ENCODE peak calls at places on chromosomes 6 and 20, in eight cellular contexts. One of them, this sample, is unnamed.

GRCh38 chr6:156961282-156961892 is 184.2 kb downstream of the ARID1B start:
- DNase-seq in lower leg skin: no peak
- DNase-seq in HS-5: no peak
- DNase-seq in A172: no peak
- DNase-seq in pancreas: no peak
- DNase-seq in epithelial cell of proximal tubule: no peak
- DNase-seq in PC-9: no peak
- DNase-seq in upper lobe of right lung: no peak
- DNase-seq in this sample: no peak

GRCh38 chr6:3820563-3820962 is 28.6 kb upstream of the FAM50B start:
- DNase-seq in A172: no peak
- DNase-seq in epithelial cell of proximal tubule: no peak
- DNase-seq in PC-9: no peak
- DNase-seq in HS-5: no peak
- DNase-seq in lower leg skin: peak; percentile 78
- DNase-seq in pancreas: no peak
- DNase-seq in upper lobe of right lung: no peak
- DNase-seq in this sample: no peak

GRCh38 chr20:13037727-13038126 is 29.0 kb downstream of the SPTLC3 start:
- DNase-seq in lower leg skin: no peak
- DNase-seq in upper lobe of right lung: no peak
- DNase-seq in pancreas: no peak
- DNase-seq in HS-5: no peak
- DNase-seq in A172: peak; percentile 20
- DNase-seq in epithelial cell of proximal tubule: no peak
- DNase-seq in PC-9: no peak
- DNase-seq in this sample: no peak

GRCh38 chr20:52972965-52973819 is 1.0 kb downstream of the TSHZ2 start:
- DNase-seq in pancreas: peak; percentile 30
- DNase-seq in lower leg skin: no peak
- DNase-seq in PC-9: no peak
- DNase-seq in HS-5: no peak
- DNase-seq in epithelial cell of proximal tubule: no peak
- DNase-seq in upper lobe of right lung: no peak
- DNase-seq in A172: no peak
- DNase-seq in this sample: no peak

GRCh38 chr6:39063520-39063919 is 14.9 kb downstream of the GLP1R start:
- DNase-seq in epithelial cell of proximal tubule: no peak
- DNase-seq in pancreas: no peak
- DNase-seq in HS-5: no peak
- DNase-seq in A172: no peak
- DNase-seq in upper lobe of right lung: no peak
- DNase-seq in PC-9: no peak
- DNase-seq in lower leg skin: no peak
- DNase-seq in this sample: no peak

GRCh38 chr6:137647762-137648412 is 153.7 kb upstream of the OLIG3 start:
- DNase-seq in pancreas: no peak
- DNase-seq in PC-9: peak; percentile 53
- DNase-seq in upper lobe of right lung: no peak
- DNase-seq in HS-5: no peak
- DNase-seq in epithelial cell of proximal tubule: no peak
- DNase-seq in lower leg skin: no peak
- DNase-seq in A172: no peak
- DNase-seq in this sample: no peak

GRCh38 chr20:3165473-3166337 is 6.0 kb upstream of the FASTKD5 start:
- DNase-seq in pancreas: no peak
- DNase-seq in epithelial cell of proximal tubule: no peak
- DNase-seq in A172: no peak
- DNase-seq in PC-9: no peak
- DNase-seq in upper lobe of right lung: no peak
- DNase-seq in HS-5: no peak
- DNase-seq in lower leg skin: no peak
- DNase-seq in this sample: peak; percentile 59

GRCh38 chr6:111260570-111261298 is 173.4 kb downstream of the SLC16A10 start:
- DNase-seq in lower leg skin: no peak
- DNase-seq in PC-9: no peak
- DNase-seq in epithelial cell of proximal tubule: no peak
- DNase-seq in HS-5: no peak
- DNase-seq in A172: peak; percentile 11
- DNase-seq in upper lobe of right lung: no peak
- DNase-seq in pancreas: no peak
- DNase-seq in this sample: no peak

GRCh38 chr20:54642733-54643667 is 167.6 kb downstream of the DOK5 start:
- DNase-seq in epithelial cell of proximal tubule: no peak
- DNase-seq in pancreas: no peak
- DNase-seq in A172: no peak
- DNase-seq in lower leg skin: no peak
- DNase-seq in HS-5: no peak
- DNase-seq in PC-9: no peak
- DNase-seq in upper lobe of right lung: no peak
- DNase-seq in this sample: no peak

GRCh38 chr6:131213501-131213990 is 78.3 kb downstream of the AKAP7 start:
- DNase-seq in epithelial cell of proximal tubule: no peak
- DNase-seq in HS-5: no peak
- DNase-seq in pancreas: no peak
- DNase-seq in upper lobe of right lung: no peak
- DNase-seq in PC-9: no peak
- DNase-seq in lower leg skin: no peak
- DNase-seq in A172: no peak
- DNase-seq in this sample: no peak

GRCh38 chr6:142014515-142014914 is 118.2 kb upstream of the GJE1 start:
- DNase-seq in lower leg skin: no peak
- DNase-seq in A172: peak; percentile 89
- DNase-seq in upper lobe of right lung: no peak
- DNase-seq in HS-5: peak; percentile 93
- DNase-seq in PC-9: peak; percentile 76
- DNase-seq in pancreas: no peak
- DNase-seq in epithelial cell of proximal tubule: peak; percentile 57
- DNase-seq in this sample: no peak

GRCh38 chr6:123715243-123715863 is 78.6 kb upstream of the TRDN start:
- DNase-seq in epithelial cell of proximal tubule: no peak
- DNase-seq in upper lobe of right lung: no peak
- DNase-seq in pancreas: no peak
- DNase-seq in lower leg skin: no peak
- DNase-seq in A172: peak; percentile 26
- DNase-seq in HS-5: peak; percentile 15
- DNase-seq in PC-9: peak; percentile 38
- DNase-seq in this sample: no peak

GRCh38 chr6:148509789-148510581 is 167.3 kb downstream of the SASH1 start:
- DNase-seq in HS-5: peak; percentile 92
- DNase-seq in pancreas: no peak
- DNase-seq in A172: peak; percentile 58
- DNase-seq in epithelial cell of proximal tubule: peak; percentile 9
- DNase-seq in lower leg skin: peak; percentile 85
- DNase-seq in upper lobe of right lung: no peak
- DNase-seq in PC-9: no peak
- DNase-seq in this sample: peak; percentile 59

GRCh38 chr6:72675396-72675795 is 53.5 kb downstream of the KCNQ5 start:
- DNase-seq in epithelial cell of proximal tubule: no peak
- DNase-seq in pancreas: no peak
- DNase-seq in PC-9: no peak
- DNase-seq in upper lobe of right lung: no peak
- DNase-seq in lower leg skin: no peak
- DNase-seq in A172: no peak
- DNase-seq in HS-5: no peak
- DNase-seq in this sample: no peak

GRCh38 chr6:135014353-135014832 is 40.2 kb downstream of the HBS1L start:
- DNase-seq in epithelial cell of proximal tubule: no peak
- DNase-seq in upper lobe of right lung: no peak
- DNase-seq in A172: no peak
- DNase-seq in pancreas: no peak
- DNase-seq in HS-5: no peak
- DNase-seq in PC-9: no peak
- DNase-seq in lower leg skin: no peak
- DNase-seq in this sample: no peak

GRCh38 chr20:258963-259362 is 1.4 kb downstream of the DEFB132 start:
- DNase-seq in epithelial cell of proximal tubule: no peak
- DNase-seq in PC-9: no peak
- DNase-seq in pancreas: no peak
- DNase-seq in upper lobe of right lung: no peak
- DNase-seq in lower leg skin: no peak
- DNase-seq in A172: no peak
- DNase-seq in HS-5: no peak
- DNase-seq in this sample: no peak

GRCh38 chr20:36926653-36927200 is 24.8 kb downstream of the SAMHD1 start:
- DNase-seq in epithelial cell of proximal tubule: no peak
- DNase-seq in A172: no peak
- DNase-seq in lower leg skin: no peak
- DNase-seq in pancreas: no peak
- DNase-seq in PC-9: no peak
- DNase-seq in upper lobe of right lung: no peak
- DNase-seq in HS-5: no peak
- DNase-seq in this sample: no peak

GRCh38 chr20:48621256-48622078 is 206.3 kb downstream of the PREX1 start:
- DNase-seq in lower leg skin: no peak
- DNase-seq in epithelial cell of proximal tubule: no peak
- DNase-seq in HS-5: peak; percentile 55
- DNase-seq in pancreas: no peak
- DNase-seq in A172: peak; percentile 83
- DNase-seq in upper lobe of right lung: peak; percentile 61
- DNase-seq in PC-9: peak; percentile 96
- DNase-seq in this sample: peak; percentile 44

GRCh38 chr6:25452027-25452426 is 172.9 kb downstream of the CARMIL1 start:
- DNase-seq in HS-5: no peak
- DNase-seq in lower leg skin: no peak
- DNase-seq in epithelial cell of proximal tubule: no peak
- DNase-seq in upper lobe of right lung: no peak
- DNase-seq in PC-9: no peak
- DNase-seq in A172: no peak
- DNase-seq in pancreas: no peak
- DNase-seq in this sample: no peak

GRCh38 chr6:145031001-145031400 is 704.3 kb downstream of the EPM2A start:
- DNase-seq in PC-9: no peak
- DNase-seq in lower leg skin: no peak
- DNase-seq in pancreas: no peak
- DNase-seq in upper lobe of right lung: no peak
- DNase-seq in HS-5: no peak
- DNase-seq in A172: no peak
- DNase-seq in epithelial cell of proximal tubule: no peak
- DNase-seq in this sample: no peak

GRCh38 chr20:36311854-36312723 is 6.0 kb downstream of the DLGAP4 start:
- DNase-seq in A172: no peak
- DNase-seq in PC-9: no peak
- DNase-seq in pancreas: no peak
- DNase-seq in lower leg skin: no peak
- DNase-seq in epithelial cell of proximal tubule: no peak
- DNase-seq in upper lobe of right lung: peak; percentile 43
- DNase-seq in HS-5: no peak
- DNase-seq in this sample: no peak

GRCh38 chr6:120202878-120203277 is 853.3 kb upstream of the MAN1A1 start:
- DNase-seq in epithelial cell of proximal tubule: no peak
- DNase-seq in A172: no peak
- DNase-seq in pancreas: no peak
- DNase-seq in HS-5: no peak
- DNase-seq in PC-9: no peak
- DNase-seq in lower leg skin: no peak
- DNase-seq in upper lobe of right lung: no peak
- DNase-seq in this sample: no peak

GRCh38 chr6:18266524-18266908 is 2.2 kb upstream of the DEK start:
- DNase-seq in HS-5: no peak
- DNase-seq in PC-9: no peak
- DNase-seq in upper lobe of right lung: no peak
- DNase-seq in pancreas: no peak
- DNase-seq in A172: no peak
- DNase-seq in epithelial cell of proximal tubule: no peak
- DNase-seq in lower leg skin: no peak
- DNase-seq in this sample: no peak

GRCh38 chr6:105120570-105120969 is 59.2 kb downstream of the POPDC3 start:
- DNase-seq in upper lobe of right lung: no peak
- DNase-seq in lower leg skin: no peak
- DNase-seq in epithelial cell of proximal tubule: no peak
- DNase-seq in A172: no peak
- DNase-seq in HS-5: peak; percentile 24
- DNase-seq in PC-9: peak; percentile 0
- DNase-seq in pancreas: no peak
- DNase-seq in this sample: no peak

GRCh38 chr6:24606200-24606599 is 39.8 kb downstream of the KIAA0319 start:
- DNase-seq in epithelial cell of proximal tubule: no peak
- DNase-seq in pancreas: no peak
- DNase-seq in upper lobe of right lung: no peak
- DNase-seq in lower leg skin: no peak
- DNase-seq in HS-5: no peak
- DNase-seq in A172: no peak
- DNase-seq in PC-9: no peak
- DNase-seq in this sample: no peak

GRCh38 chr6:134041093-134041492 is 11.3 kb downstream of the SLC2A12 start:
- DNase-seq in HS-5: no peak
- DNase-seq in pancreas: no peak
- DNase-seq in A172: peak; percentile 35
- DNase-seq in PC-9: peak; percentile 89
- DNase-seq in epithelial cell of proximal tubule: no peak
- DNase-seq in upper lobe of right lung: no peak
- DNase-seq in lower leg skin: no peak
- DNase-seq in this sample: no peak

GRCh38 chr20:49775229-49775693 is 37.4 kb upstream of the SLC9A8 start:
- DNase-seq in A172: peak; percentile 97
- DNase-seq in upper lobe of right lung: peak; percentile 71
- DNase-seq in pancreas: peak; percentile 30
- DNase-seq in lower leg skin: peak; percentile 22
- DNase-seq in PC-9: peak; percentile 100
- DNase-seq in epithelial cell of proximal tubule: peak; percentile 96
- DNase-seq in HS-5: peak; percentile 98
- DNase-seq in this sample: peak; percentile 80

GRCh38 chr6:117547688-117548621 is 54.4 kb downstream of the GOPC start:
- DNase-seq in lower leg skin: peak; percentile 41
- DNase-seq in pancreas: peak; percentile 71
- DNase-seq in A172: no peak
- DNase-seq in upper lobe of right lung: peak; percentile 65
- DNase-seq in HS-5: no peak
- DNase-seq in epithelial cell of proximal tubule: no peak
- DNase-seq in PC-9: no peak
- DNase-seq in this sample: peak; percentile 57

GRCh38 chr20:47749367-47749766 is 35.9 kb downstream of the SULF2 start:
- DNase-seq in epithelial cell of proximal tubule: no peak
- DNase-seq in PC-9: no peak
- DNase-seq in pancreas: no peak
- DNase-seq in upper lobe of right lung: no peak
- DNase-seq in lower leg skin: peak; percentile 54
- DNase-seq in HS-5: no peak
- DNase-seq in A172: no peak
- DNase-seq in this sample: no peak

This sample was measured in transverse colon.